ENCODE peak calls at places on chromosomes 3 and 15, in seven cellular contexts. One of them, this sample, is unnamed.

GRCh38 chr3:52649461-52650210 is 36.1 kb downstream of the PBRM1 start:
- DNase-seq in NT2/D1: no peak
- DNase-seq in H1: no peak
- DNase-seq in HepG2: no peak
- DNase-seq in HCT116: no peak
- DNase-seq in K562: no peak
- DNase-seq in GM12878: no peak
- DNase-seq in this sample: no peak

GRCh38 chr15:68554716-68555347 is 24.0 kb upstream of the CORO2B start:
- DNase-seq in NT2/D1: no peak
- DNase-seq in H1: no peak
- DNase-seq in HepG2: no peak
- DNase-seq in HCT116: no peak
- DNase-seq in K562: no peak
- DNase-seq in GM12878: no peak
- DNase-seq in this sample: no peak

GRCh38 chr3:129346690-129347440 is 68.2 kb downstream of the HMCES start:
- DNase-seq in NT2/D1: no peak
- DNase-seq in H1: no peak
- DNase-seq in HepG2: no peak
- DNase-seq in HCT116: no peak
- DNase-seq in K562: no peak
- DNase-seq in GM12878: no peak
- DNase-seq in this sample: no peak

GRCh38 chr15:28969511-28970085 is 83.8 kb downstream of the APBA2 start:
- DNase-seq in NT2/D1: no peak
- DNase-seq in H1: peak
- DNase-seq in HepG2: no peak
- DNase-seq in HCT116: no peak
- DNase-seq in K562: no peak
- DNase-seq in GM12878: no peak
- DNase-seq in this sample: no peak

GRCh38 chr15:100920516-100921135 is 1.5 kb downstream of the LRRK1 start:
- DNase-seq in NT2/D1: no peak
- DNase-seq in H1: no peak
- DNase-seq in HepG2: no peak
- DNase-seq in HCT116: no peak
- DNase-seq in K562: no peak
- DNase-seq in GM12878: no peak
- DNase-seq in this sample: no peak

GRCh38 chr15:81858586-81858985 is 187.2 kb downstream of the MEX3B start:
- DNase-seq in NT2/D1: no peak
- DNase-seq in H1: no peak
- DNase-seq in HepG2: no peak
- DNase-seq in HCT116: no peak
- DNase-seq in K562: no peak
- DNase-seq in GM12878: no peak
- DNase-seq in this sample: no peak

GRCh38 chr3:196268270-196269163 is 19.0 kb downstream of the PCYT1A start:
- DNase-seq in NT2/D1: peak
- DNase-seq in H1: no peak
- DNase-seq in HepG2: no peak
- DNase-seq in HCT116: no peak
- DNase-seq in K562: no peak
- DNase-seq in GM12878: no peak
- DNase-seq in this sample: no peak

GRCh38 chr3:108513961-108514360 is 3.6 kb upstream of the MYH15 start:
- DNase-seq in NT2/D1: no peak
- DNase-seq in H1: no peak
- DNase-seq in HepG2: no peak
- DNase-seq in HCT116: no peak
- DNase-seq in K562: no peak
- DNase-seq in GM12878: no peak
- DNase-seq in this sample: no peak

GRCh38 chr15:40061212-40061901 is 22.4 kb upstream of the SRP14 start:
- DNase-seq in NT2/D1: no peak
- DNase-seq in H1: no peak
- DNase-seq in HepG2: no peak
- DNase-seq in HCT116: no peak
- DNase-seq in K562: no peak
- DNase-seq in GM12878: peak
- DNase-seq in this sample: no peak

GRCh38 chr15:54280726-54281125 is 302.5 kb downstream of the UNC13C start:
- DNase-seq in NT2/D1: no peak
- DNase-seq in H1: no peak
- DNase-seq in HepG2: no peak
- DNase-seq in HCT116: no peak
- DNase-seq in K562: no peak
- DNase-seq in GM12878: no peak
- DNase-seq in this sample: no peak

GRCh38 chr3:112477891-112478290 is 21.4 kb downstream of the BTLA start:
- DNase-seq in NT2/D1: no peak
- DNase-seq in H1: no peak
- DNase-seq in HepG2: no peak
- DNase-seq in HCT116: no peak
- DNase-seq in K562: no peak
- DNase-seq in GM12878: no peak
- DNase-seq in this sample: no peak
- TF ChIP-seq YY1 in NT2/D1: no peak
- TF ChIP-seq YY1 in H1: no peak
- TF ChIP-seq YY1 in HepG2: no peak
- TF ChIP-seq YY1 in HCT116: no peak
- TF ChIP-seq YY1 in K562: no peak
- TF ChIP-seq YY1 in GM12878: no peak
- TF ChIP-seq YY1 in this sample: no peak

DNA sequence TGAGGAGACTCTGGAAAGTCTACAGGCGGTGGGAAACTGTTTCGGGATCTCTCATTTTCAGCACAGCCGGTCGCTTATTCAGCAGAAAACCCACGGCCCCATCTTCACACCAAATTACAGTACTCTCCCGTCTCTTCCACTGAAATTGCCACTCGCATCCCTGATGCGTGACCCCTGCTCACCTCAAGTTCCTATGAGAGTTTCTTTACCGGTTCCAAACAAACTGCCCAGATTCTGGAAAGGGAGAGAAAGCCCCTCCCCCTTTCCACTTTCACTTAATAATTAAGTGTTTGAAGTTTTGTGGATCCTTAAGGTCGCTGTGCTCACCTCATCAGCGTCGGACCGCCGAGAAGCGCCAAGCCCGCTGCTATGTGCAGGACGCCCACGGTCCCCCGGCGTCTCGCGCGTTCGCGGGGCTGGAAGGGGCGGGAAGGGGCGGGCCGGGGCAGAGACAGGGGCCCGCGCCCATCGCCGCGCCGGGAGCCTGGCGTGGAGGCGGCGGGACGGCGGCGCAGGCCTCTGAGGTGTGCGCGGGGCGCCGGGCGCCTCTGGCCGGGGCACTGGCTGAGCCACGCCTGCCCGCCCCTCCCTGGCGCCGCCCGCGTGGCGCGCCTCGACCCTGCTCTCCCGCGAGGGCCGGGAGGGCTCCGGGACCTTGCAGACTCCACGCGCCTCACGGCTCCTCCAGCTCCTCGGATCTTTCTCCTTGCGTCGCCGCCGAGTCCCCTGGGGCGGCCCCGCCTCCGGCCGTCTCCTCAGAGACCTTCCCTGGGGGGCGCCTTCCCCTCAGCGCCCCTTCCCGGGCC is at the start of gene GPR156:
- DNase-seq in NT2/D1: no peak
- DNase-seq in H1: peak
- DNase-seq in HepG2: no peak
- DNase-seq in HCT116: no peak
- DNase-seq in K562: peak
- DNase-seq in GM12878: no peak
- DNase-seq in this sample: peak
- TF ChIP-seq YY1 in NT2/D1: no peak
- TF ChIP-seq YY1 in H1: no peak
- TF ChIP-seq YY1 in HepG2: no peak
- TF ChIP-seq YY1 in HCT116: no peak
- TF ChIP-seq YY1 in K562: no peak
- TF ChIP-seq YY1 in GM12878: no peak
- TF ChIP-seq YY1 in this sample: no peak

GRCh38 chr3:73510298-73510697 is 114.4 kb downstream of the PDZRN3 start:
- DNase-seq in NT2/D1: no peak
- DNase-seq in H1: no peak
- DNase-seq in HepG2: no peak
- DNase-seq in HCT116: no peak
- DNase-seq in K562: no peak
- DNase-seq in GM12878: no peak
- DNase-seq in this sample: no peak

GRCh38 chr3:73510784-73511183 is 114.0 kb downstream of the PDZRN3 start:
- DNase-seq in NT2/D1: no peak
- DNase-seq in H1: no peak
- DNase-seq in HepG2: no peak
- DNase-seq in HCT116: no peak
- DNase-seq in K562: no peak
- DNase-seq in GM12878: no peak
- DNase-seq in this sample: no peak

GRCh38 chr3:73509066-73509465 is 115.7 kb downstream of the PDZRN3 start:
- DNase-seq in NT2/D1: no peak
- DNase-seq in H1: no peak
- DNase-seq in HepG2: no peak
- DNase-seq in HCT116: no peak
- DNase-seq in K562: no peak
- DNase-seq in GM12878: no peak
- DNase-seq in this sample: no peak

GRCh38 chr3:73509812-73510211 is 114.9 kb downstream of the PDZRN3 start:
- DNase-seq in NT2/D1: no peak
- DNase-seq in H1: no peak
- DNase-seq in HepG2: no peak
- DNase-seq in HCT116: no peak
- DNase-seq in K562: no peak
- DNase-seq in GM12878: no peak
- DNase-seq in this sample: no peak

DNA sequence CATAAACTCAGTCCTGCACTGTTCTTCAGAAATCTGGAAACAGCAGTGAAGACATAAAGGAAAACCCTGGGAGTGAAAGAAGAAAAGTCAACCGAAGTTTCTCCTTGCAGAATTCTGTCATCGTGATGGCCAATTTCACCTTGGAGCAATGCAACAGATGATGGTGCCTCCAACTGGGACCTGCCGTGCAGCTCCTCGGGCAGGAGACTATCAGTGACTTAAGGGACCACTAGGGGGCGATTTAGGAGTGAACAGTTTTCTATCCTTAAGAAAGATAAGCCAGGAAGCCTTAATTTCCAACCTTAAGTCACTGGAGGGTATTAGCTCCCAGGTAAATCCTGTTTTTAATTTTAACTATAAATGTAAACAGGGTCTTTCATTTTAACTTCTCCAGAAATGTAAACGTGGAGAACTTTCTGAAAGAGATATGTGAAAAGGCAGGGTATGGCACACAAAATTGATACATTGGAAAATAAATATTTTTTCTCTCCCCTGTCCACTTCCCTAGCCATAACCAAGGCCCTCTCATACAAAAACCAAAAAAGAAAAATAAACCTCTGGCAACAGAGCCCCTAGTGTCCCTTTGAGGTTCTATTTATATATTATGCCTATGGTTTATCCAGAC is 116.3 kb downstream of the PDZRN3 start:
- DNase-seq in NT2/D1: peak
- DNase-seq in H1: no peak
- DNase-seq in HepG2: peak
- DNase-seq in HCT116: peak
- DNase-seq in K562: peak
- DNase-seq in GM12878: no peak
- DNase-seq in this sample: peak
- TF ChIP-seq YY1 in NT2/D1: no peak
- TF ChIP-seq YY1 in H1: no peak
- TF ChIP-seq YY1 in HepG2: no peak
- TF ChIP-seq YY1 in HCT116: no peak
- TF ChIP-seq YY1 in K562: no peak
- TF ChIP-seq YY1 in GM12878: no peak
- TF ChIP-seq YY1 in this sample: no peak

GRCh38 chr3:184611606-184612304 is 50.2 kb downstream of the EPHB3 start:
- DNase-seq in NT2/D1: no peak
- DNase-seq in H1: no peak
- DNase-seq in HepG2: no peak
- DNase-seq in HCT116: no peak
- DNase-seq in K562: no peak
- DNase-seq in GM12878: no peak
- DNase-seq in this sample: no peak
- TF ChIP-seq YY1 in NT2/D1: no peak
- TF ChIP-seq YY1 in H1: no peak
- TF ChIP-seq YY1 in HepG2: no peak
- TF ChIP-seq YY1 in HCT116: no peak
- TF ChIP-seq YY1 in K562: no peak
- TF ChIP-seq YY1 in GM12878: no peak
- TF ChIP-seq YY1 in this sample: no peak

DNA sequence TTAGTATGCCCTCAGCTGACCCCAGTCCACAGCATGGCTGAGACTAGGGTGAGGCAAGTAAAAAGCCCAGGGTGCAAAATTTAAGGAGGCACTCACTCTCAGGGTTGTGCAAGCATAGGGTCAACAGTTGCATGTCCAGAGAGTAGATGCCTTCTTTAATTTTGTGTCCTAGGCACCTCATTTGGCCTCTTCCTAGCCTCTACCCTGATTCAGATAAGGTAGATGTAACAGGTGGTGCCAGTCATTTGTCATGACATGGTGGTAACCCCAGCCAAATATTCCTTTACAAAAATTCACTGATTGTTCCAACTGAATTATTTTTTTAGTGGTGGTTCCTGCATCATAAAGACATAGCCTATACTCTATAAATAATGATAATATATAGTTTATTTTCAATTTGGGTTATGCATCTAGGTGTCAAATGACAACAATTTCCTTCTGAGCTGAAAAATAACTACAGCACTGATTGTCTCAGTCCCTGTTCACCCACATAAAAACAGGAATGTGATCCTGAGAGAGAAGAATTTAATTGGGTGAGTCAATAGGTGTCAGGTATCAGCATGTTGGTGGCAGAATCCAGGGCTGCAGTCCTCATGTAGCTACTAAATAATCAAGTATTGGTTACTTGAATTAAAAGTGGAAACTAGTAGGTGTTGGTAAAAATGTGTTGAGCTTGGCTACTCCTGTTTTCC is 44.2 kb upstream of the TIPARP start:
- DNase-seq in NT2/D1: no peak
- DNase-seq in H1: no peak
- DNase-seq in HepG2: no peak
- DNase-seq in HCT116: peak
- DNase-seq in K562: no peak
- DNase-seq in GM12878: no peak
- DNase-seq in this sample: no peak
- TF ChIP-seq YY1 in NT2/D1: no peak
- TF ChIP-seq YY1 in H1: no peak
- TF ChIP-seq YY1 in HepG2: no peak
- TF ChIP-seq YY1 in HCT116: no peak
- TF ChIP-seq YY1 in K562: no peak
- TF ChIP-seq YY1 in GM12878: no peak
- TF ChIP-seq YY1 in this sample: no peak